ENCODE peak calls at places on chromosome 3, in seven cellular contexts. S is NCI-H1694 treated with DMSO at 0.1 percent for 48 hours; P is stimulated activated CD4-positive, alpha-beta T cell treated with anti-CD3 and anti-CD28 coated beads, Interleukin-1b, Interleukin-23, amount 100 ng/mL, for 1 hour; F is CD8-positive, alpha-beta T cell; E is pons; U is SHP77; N is endothelial cell. D is an unnamed sample.

GRCh38 chr3:118688396-118688884 is 346.2 kb downstream of the IGSF11 start:
- DNase-seq in E (no peak), P (no peak), S (no peak), N (no peak), F (no peak), U (no peak), D (no peak)

GRCh38 chr3:184601576-184602405 is 40.2 kb downstream of the EPHB3 start:
- DNase-seq in S (no peak), E (no peak), P (no peak), U (no peak), N (no peak), F (no peak), D (no peak)

GRCh38 chr3:27971600-27971999 is 249.5 kb upstream of the EOMES start:
- DNase-seq in S (no peak), N (no peak), F (no peak), E (no peak), P (no peak), U (no peak), D (no peak)

GRCh38 chr3:58388550-58389061 is 45.0 kb downstream of the PDHB start:
- DNase-seq in U (no peak), S (peak), F (no peak), E (peak), P (no peak), N (no peak), D (no peak)

GRCh38 chr3:64138046-64138445 is 87.2 kb downstream of the PRICKLE2 start:
- DNase-seq in S (no peak), P (no peak), U (no peak), F (no peak), N (no peak), E (no peak), D (no peak)

GRCh38 chr3:64975138-64975537 is 287.3 kb upstream of the ADAMTS9 start:
- DNase-seq in S (no peak), N (no peak), P (no peak), E (no peak), F (no peak), U (no peak), D (no peak)

GRCh38 chr3:186107148-186108105 is 1.5 kb downstream of the ETV5 start:
- DNase-seq in N (peak), P (no peak), U (peak), E (peak), S (peak), F (peak), D (peak)

GRCh38 chr3:182713743-182714517 is 79.4 kb upstream of the ATP11B start:
- DNase-seq in U (peak), F (no peak), E (peak), P (no peak), S (peak), N (no peak), D (no peak)

GRCh38 chr3:8776406-8776805 is 7.0 kb upstream of the OXTR start:
- DNase-seq in S (no peak), U (no peak), P (no peak), E (no peak), N (no peak), F (no peak), D (no peak)

GRCh38 chr3:46406786-46407611 is at the start of the genes CCR5AS and CCRL2:
- DNase-seq in U (no peak), S (no peak), E (peak), F (peak), N (peak), P (no peak), D (peak)

GRCh38 chr3:30073622-30074021 is 532.8 kb upstream of the TGFBR2 start:
- DNase-seq in F (no peak), N (no peak), S (no peak), E (no peak), U (no peak), P (no peak), D (no peak)

GRCh38 chr3:48695113-48695753 is 9.5 kb upstream of the NCKIPSD start:
- DNase-seq in P (no peak), F (no peak), N (no peak), E (no peak), U (no peak), S (no peak), D (peak)

GRCh38 chr3:52722491-52722890 is 16.6 kb downstream of the SPCS1 start:
- DNase-seq in N (no peak), S (no peak), U (no peak), F (no peak), P (no peak), E (no peak), D (no peak)

GRCh38 chr3:83033123-83033522 is 1271.7 kb upstream of the GBE1 start:
- DNase-seq in N (no peak), P (no peak), S (peak), E (no peak), U (no peak), F (no peak), D (no peak)

GRCh38 chr3:53163459-53164387 is 2.7 kb downstream of the PRKCD start:
- DNase-seq in P (no peak), F (no peak), E (no peak), S (no peak), U (no peak), N (no peak), D (no peak)

GRCh38 chr3:10465161-10465560 is 40.2 kb downstream of the ATP2B2 start:
- DNase-seq in E (no peak), S (no peak), P (no peak), F (no peak), U (no peak), N (no peak), D (no peak)

GRCh38 chr3:94543161-94543560 is 480.3 kb downstream of the NSUN3 start:
- DNase-seq in P (no peak), E (no peak), S (no peak), F (no peak), N (no peak), U (no peak), D (no peak)

GRCh38 chr3:195909645-195910498 is 1.5 kb upstream of the TNK2 start:
- DNase-seq in F (peak), P (peak), S (peak), U (no peak), E (peak), N (peak), D (peak)

GRCh38 chr3:178456942-178457341 is 79.3 kb upstream of the KCNMB2 start:
- DNase-seq in N (no peak), S (no peak), U (no peak), P (no peak), F (no peak), E (peak), D (no peak)